ENCODE peak calls at places on chromosomes 3 and 15, in four cellular contexts. G is PC-3, Z is H9, E is fibroblast of lung. W is an unnamed sample.
A peak's percentile ranks its signal among the peaks of the same experiment; 100 is the strongest.

GRCh38 chr3:127015282-127016042 is 32.5 kb downstream of the PLXNA1 start:
- DNase-seq in G (no peak), E (peak; percentile 9), Z (no peak), W (no peak)

GRCh38 chr3:71397046-71397445 is 186.5 kb downstream of the FOXP1 start:
- DNase-seq in E (peak; percentile 19), G (peak; percentile 65), Z (no peak), W (peak; percentile 58)

GRCh38 chr3:190492966-190493365 is 20.9 kb upstream of the IL1RAP start:
- DNase-seq in Z (no peak), G (no peak), E (no peak), W (no peak)

GRCh38 chr3:107913671-107914070 is 177.2 kb downstream of the CD47 start:
- DNase-seq in Z (no peak), G (peak; percentile 40), E (peak; percentile 48), W (peak; percentile 51)

GRCh38 chr3:4211610-4212009 is 91.6 kb upstream of the SETMAR start:
- DNase-seq in G (no peak), E (no peak), Z (no peak), W (no peak)

GRCh38 chr3:119222400-119222799 is 18.3 kb downstream of the B4GALT4 start:
- DNase-seq in Z (no peak), G (no peak), E (no peak), W (no peak)

GRCh38 chr3:146138904-146139303 is 22.1 kb downstream of the PLOD2 start:
- DNase-seq in G (no peak), Z (no peak), E (no peak), W (no peak)

GRCh38 chr15:34701536-34701935 is 53.3 kb downstream of the GJD2 start:
- DNase-seq in Z (no peak), E (no peak), G (no peak), W (no peak)

GRCh38 chr3:171753665-171754408 is 56.4 kb downstream of the PLD1 start:
- DNase-seq in E (peak; percentile 87), Z (no peak), G (no peak), W (peak; percentile 80)

GRCh38 chr3:15345608-15346137 is 13.3 kb upstream of the SH3BP5 start:
- DNase-seq in G (no peak), Z (no peak), E (no peak), W (no peak)

GRCh38 chr3:143535994-143536784 is 312.1 kb downstream of the SLC9A9 start:
- DNase-seq in Z (no peak), E (no peak), G (no peak), W (peak; percentile 47)

GRCh38 chr3:128263946-128264345 is 110.7 kb downstream of the EEFSEC start:
- DNase-seq in E (no peak), Z (peak; percentile 18), G (no peak), W (no peak)

GRCh38 chr3:158471639-158472294 is 99.2 kb upstream of the MLF1 start:
- DNase-seq in E (peak; percentile 96), Z (no peak), G (peak; percentile 93), W (peak; percentile 90)

GRCh38 chr15:99176757-99177156 is 71.9 kb downstream of the SYNM start:
- DNase-seq in G (no peak), E (no peak), Z (no peak), W (no peak)

GRCh38 chr15:99180963-99181306 is 68.4 kb downstream of the TTC23 start:
- DNase-seq in E (no peak), Z (no peak), G (no peak), W (no peak)

GRCh38 chr15:99181544-99181943 is 67.8 kb downstream of the TTC23 start:
- DNase-seq in E (no peak), G (no peak), Z (no peak), W (peak; percentile 42)

GRCh38 chr15:99177679-99178078 is 71.7 kb downstream of the TTC23 start:
- DNase-seq in G (no peak), E (no peak), Z (no peak), W (no peak)

GRCh38 chr15:99180287-99180962 is 69.0 kb downstream of the TTC23 start:
- DNase-seq in Z (no peak), G (no peak), E (peak; percentile 29), W (no peak)
- H2AFZ ChIP-seq in Z (no peak overlapping the region), G (no peak overlapping the region), E (no peak overlapping the region), W (no peak overlapping the region)

DNA sequence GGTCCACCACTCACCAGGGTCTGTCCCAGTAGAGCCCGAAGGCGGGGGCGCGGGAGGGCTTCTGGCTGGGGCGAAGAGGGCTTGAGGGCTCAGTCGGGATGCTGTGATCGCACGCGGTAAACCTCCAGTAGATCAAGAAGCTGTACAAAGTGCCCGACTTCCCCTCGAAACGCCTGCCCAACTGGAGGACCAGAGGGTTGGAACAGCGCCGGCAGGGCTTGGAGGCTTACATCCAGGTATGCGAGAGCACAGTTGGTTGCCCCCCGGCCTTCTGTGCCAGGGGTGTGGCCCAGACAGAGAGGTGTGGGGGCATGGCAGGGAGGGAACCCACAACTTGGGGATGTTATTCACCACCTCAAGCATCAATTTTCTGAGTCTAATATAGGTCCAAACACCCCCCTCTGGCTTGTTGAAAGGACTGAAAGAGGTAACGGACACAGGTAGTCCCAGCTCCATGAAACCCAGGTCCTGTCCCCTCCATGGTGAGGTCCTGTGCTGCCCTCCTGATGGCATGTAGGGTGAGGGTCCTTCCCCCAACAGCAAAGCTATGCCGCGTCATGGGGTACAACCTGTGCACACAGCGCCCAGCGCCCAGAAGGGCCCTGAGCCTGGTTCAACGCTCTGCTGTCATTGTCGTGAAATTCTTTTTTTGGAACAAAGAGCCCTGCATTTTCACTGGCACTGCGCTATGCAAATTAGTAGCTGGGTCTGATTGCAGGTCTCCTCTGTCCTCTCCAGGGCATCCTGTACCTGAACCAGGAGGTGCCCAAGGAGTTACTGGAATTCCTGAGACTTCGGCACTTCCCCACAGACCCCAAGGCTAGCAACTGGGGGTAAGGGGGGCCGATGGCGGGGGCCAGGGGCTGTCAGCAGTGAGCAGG is 1.2 kb downstream of the SNX22 start:
- DNase-seq in E (no peak), Z (peak; percentile 46), G (no peak), W (peak; percentile 86)
- H2AFZ ChIP-seq in E (no peak overlapping the region), Z (no peak overlapping the region), G (peak overlapping the region; percentile 73), W (no peak overlapping the region)

GRCh38 chr3:52030725-52031330 is 25.5 kb downstream of the DUSP7 start:
- DNase-seq in E (no peak), G (no peak), Z (no peak), W (no peak)

GRCh38 chr3:52028572-52028971 is 27.8 kb downstream of the DUSP7 start:
- DNase-seq in G (peak; percentile 20), E (no peak), Z (no peak), W (no peak)

GRCh38 chr3:52031896-52032295 is 24.5 kb downstream of the DUSP7 start:
- DNase-seq in Z (no peak), G (no peak), E (no peak), W (no peak)

GRCh38 chr3:52029053-52029452 is 27.3 kb downstream of the DUSP7 start:
- DNase-seq in E (no peak), Z (no peak), G (no peak), W (no peak)

DNA sequence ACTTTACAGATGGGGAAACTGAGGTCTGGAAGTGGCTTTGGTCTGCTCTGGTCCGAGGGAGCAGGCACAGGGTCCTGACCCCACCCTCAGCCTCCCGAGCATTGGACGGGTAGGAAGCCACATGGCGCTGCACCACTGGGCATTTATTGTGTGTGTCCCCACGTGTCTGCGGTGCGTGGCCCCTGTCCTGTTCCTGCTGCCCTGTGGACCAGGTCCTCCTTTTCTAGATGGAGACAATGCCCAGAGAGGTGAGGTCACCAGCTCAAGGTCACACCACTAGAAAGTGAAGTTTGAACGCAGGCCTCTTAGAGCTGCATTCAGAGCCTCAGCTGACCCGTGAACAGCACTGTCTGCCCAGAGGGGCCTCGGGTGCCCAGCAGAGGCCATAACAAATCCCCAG is 26.8 kb downstream of the DUSP7 start:
- DNase-seq in G (no peak), Z (no peak), E (no peak), W (no peak)
- H2AFZ ChIP-seq in G (no peak overlapping the region), Z (no peak overlapping the region), E (no peak overlapping the region), W (no peak overlapping the region)

GRCh38 chr15:40486066-40486770 is 15.4 kb downstream of the CHST14 start:
- DNase-seq in E (no peak), G (no peak), Z (no peak), W (no peak)
- H2AFZ ChIP-seq in E (no peak overlapping the region), G (no peak overlapping the region), Z (no peak overlapping the region), W (no peak overlapping the region)

W was measured in osteoblast.